ENCODE peak calls at places on chromosomes 13 and 19, in seven cellular contexts. B is left ventricle myocardium superior, D is Peyer's patch, X is SHP77, F is type B pancreatic cell, I is foreskin fibroblast, K is Right ventricle myocardium superior. Y is an unnamed sample.

GRCh38 chr13:67228909-67229308 is 1.2 kb downstream of the PCDH9 start:
- DNase-seq in B (no peak), D (no peak), X (no peak), F (no peak), I (peak), K (no peak), Y (no peak)

GRCh38 chr13:45878966-45879365 is 27.4 kb upstream of the SIAH3 start:
- DNase-seq in B (no peak), D (no peak), X (no peak), F (no peak), I (no peak), K (no peak), Y (no peak)

GRCh38 chr13:28854657-28855056 is 34.5 kb downstream of the MTUS2 start:
- DNase-seq in B (no peak), D (no peak), X (no peak), F (no peak), I (no peak), K (no peak), Y (no peak)

GRCh38 chr13:85543144-85543543 is 256.1 kb downstream of the SLITRK6 start:
- DNase-seq in B (no peak), D (no peak), X (peak), F (no peak), I (no peak), K (no peak), Y (no peak)

GRCh38 chr19:13334801-13335481 is 171.3 kb downstream of the CACNA1A start:
- DNase-seq in B (no peak), D (no peak), X (no peak), F (no peak), I (no peak), K (no peak), Y (no peak)

GRCh38 chr13:110944121-110944967 is 29.5 kb upstream of the ANKRD10 start:
- DNase-seq in B (no peak), D (no peak), X (peak), F (no peak), I (peak), K (no peak), Y (no peak)

GRCh38 chr13:40656358-40656757 is 10.1 kb downstream of the FOXO1 start:
- DNase-seq in B (no peak), D (no peak), X (no peak), F (no peak), I (no peak), K (no peak), Y (no peak)

GRCh38 chr13:103883152-103883551 is 816.9 kb upstream of the SLC10A2 start:
- DNase-seq in B (peak), D (peak), X (peak), F (peak), I (peak), K (peak), Y (peak)

GRCh38 chr19:14381689-14382474 is 638 bp downstream of the ADGRE5 start:
- DNase-seq in B (peak), D (peak), X (no peak), F (no peak), I (no peak), K (peak), Y (peak)